ENCODE peak calls at places on chromosomes 3 and 15, in nine cellular contexts. Y is testis; E is heart right ventricle; X is uterus; C is naive thymus-derived CD4-positive, alpha-beta T cell; S is mesendoderm; F is fibroblast of lung; Q is left lung; H is GM23248. D is an unnamed sample.
A peak's percentile ranks its signal among the peaks of the same experiment; 100 is the strongest.

GRCh38 chr15:82810863-82811421 is 1.5 kb downstream of the WHAMM start:
- DNase-seq in Y (no peak), E (no peak), X (no peak), C (peak; percentile 59), S (no peak), F (no peak), Q (no peak), H (peak; percentile 36), D (no peak)

GRCh38 chr15:31344266-31344665 is 17.6 kb downstream of the KLF13 start:
- DNase-seq in Y (no peak), E (no peak), X (no peak), C (no peak), S (no peak), F (no peak), Q (no peak), H (no peak), D (no peak)

GRCh38 chr3:149217347-149217746 is 4.3 kb downstream of the CP start:
- DNase-seq in Y (no peak), E (no peak), X (no peak), C (no peak), S (no peak), F (no peak), Q (no peak), H (no peak), D (no peak)

GRCh38 chr3:105362021-105362665 is 4.6 kb upstream of the ALCAM start:
- DNase-seq in Y (no peak), E (no peak), X (no peak), C (no peak), S (no peak), F (peak; percentile 78), Q (no peak), H (peak; percentile 76), D (no peak)

GRCh38 chr3:8825153-8825825 is 55.9 kb upstream of the OXTR start:
- DNase-seq in Y (no peak), E (no peak), X (no peak), C (no peak), S (peak; percentile 67), F (no peak), Q (no peak), H (no peak), D (no peak)

GRCh38 chr15:89430530-89431341 is 65.6 kb downstream of the RHCG start:
- DNase-seq in Y (peak; percentile 91), E (peak; percentile 88), X (peak; percentile 85), C (peak; percentile 82), S (peak; percentile 80), F (peak; percentile 41), Q (peak; percentile 94), H (peak; percentile 81), D (peak; percentile 97)

GRCh38 chr15:101258238-101259144 is 6.6 kb upstream of the CHSY1 start:
- DNase-seq in Y (peak; percentile 75), E (no peak), X (peak; percentile 61), C (peak; percentile 58), S (peak; percentile 65), F (peak; percentile 63), Q (no peak), H (peak; percentile 86), D (no peak)

GRCh38 chr15:40847225-40847961 is 3.5 kb downstream of the SPINT1 start:
- DNase-seq in Y (peak; percentile 27), E (peak; percentile 21), X (no peak), C (no peak), S (peak; percentile 94), F (peak; percentile 36), Q (peak; percentile 88), H (no peak), D (no peak)

GRCh38 chr3:183317886-183318845 is 65.1 kb downstream of the B3GNT5 start:
- DNase-seq in Y (no peak), E (no peak), X (no peak), C (no peak), S (no peak), F (peak; percentile 70), Q (no peak), H (peak; percentile 55), D (no peak)

GRCh38 chr15:66655511-66655910 is 46.5 kb upstream of the SMAD6 start:
- DNase-seq in Y (no peak), E (no peak), X (no peak), C (no peak), S (peak; percentile 41), F (no peak), Q (no peak), H (no peak), D (no peak)

GRCh38 chr15:66655997-66656396 is 46.0 kb upstream of the SMAD6 start:
- DNase-seq in Y (no peak), E (no peak), X (no peak), C (no peak), S (peak; percentile 53), F (no peak), Q (no peak), H (no peak), D (no peak)

GRCh38 chr15:66653852-66654251 is 48.2 kb upstream of the SMAD6 start:
- DNase-seq in Y (no peak), E (no peak), X (no peak), C (no peak), S (no peak), F (no peak), Q (no peak), H (no peak), D (no peak)

GRCh38 chr15:66653398-66653797 is 48.6 kb upstream of the SMAD6 start:
- DNase-seq in Y (no peak), E (no peak), X (no peak), C (no peak), S (no peak), F (no peak), Q (no peak), H (no peak), D (no peak)

GRCh38 chr15:66654718-66655375 is 47.2 kb upstream of the SMAD6 start:
- DNase-seq in Y (no peak), E (peak; percentile 56), X (no peak), C (peak; percentile 57), S (peak; percentile 55), F (peak; percentile 16), Q (peak; percentile 85), H (peak; percentile 40), D (no peak)
- H3K4me3 ChIP-seq in Y (peak overlapping the region; percentile 48), E (peak overlapping the region; percentile 23), X (no peak overlapping the region), C (peak overlapping the region; percentile 24), S (no peak overlapping the region), F (no peak overlapping the region), Q (peak overlapping the region; percentile 2), H (peak overlapping the region; percentile 59), D (no peak overlapping the region)

GRCh38 chr15:75171408-75171807 is 30.3 kb upstream of the C15orf39 start:
- DNase-seq in Y (no peak), E (no peak), X (no peak), C (no peak), S (no peak), F (peak; percentile 91), Q (no peak), H (peak; percentile 85), D (no peak)
- H3K4me3 ChIP-seq in Y (no peak overlapping the region), E (no peak overlapping the region), X (no peak overlapping the region), C (no peak overlapping the region), S (no peak overlapping the region), F (no peak overlapping the region), Q (no peak overlapping the region), H (no peak overlapping the region), D (no peak overlapping the region)

GRCh38 chr3:152281032-152281713 is 12.4 kb downstream of the MBNL1 start:
- DNase-seq in Y (no peak), E (no peak), X (no peak), C (no peak), S (peak; percentile 67), F (peak; percentile 68), Q (no peak), H (peak; percentile 56), D (no peak)

GRCh38 chr3:152285509-152285908 is 16.8 kb downstream of the MBNL1 start:
- DNase-seq in Y (no peak), E (no peak), X (no peak), C (no peak), S (no peak), F (no peak), Q (no peak), H (no peak), D (no peak)

GRCh38 chr3:152282813-152283212 is 14.1 kb downstream of the MBNL1 start:
- DNase-seq in Y (no peak), E (no peak), X (no peak), C (no peak), S (no peak), F (no peak), Q (no peak), H (no peak), D (no peak)

GRCh38 chr3:152284906-152285305 is 16.2 kb downstream of the MBNL1 start:
- DNase-seq in Y (no peak), E (no peak), X (no peak), C (peak; percentile 24), S (no peak), F (no peak), Q (no peak), H (no peak), D (no peak)

GRCh38 chr3:152283492-152284381 is 15.0 kb downstream of the MBNL1 start:
- DNase-seq in Y (no peak), E (no peak), X (no peak), C (no peak), S (no peak), F (no peak), Q (no peak), H (no peak), D (no peak)
- H3K4me3 ChIP-seq in Y (no peak overlapping the region), E (no peak overlapping the region), X (no peak overlapping the region), C (peak overlapping the region; percentile 34), S (no peak overlapping the region), F (no peak overlapping the region), Q (no peak overlapping the region), H (no peak overlapping the region), D (no peak overlapping the region)

DNA sequence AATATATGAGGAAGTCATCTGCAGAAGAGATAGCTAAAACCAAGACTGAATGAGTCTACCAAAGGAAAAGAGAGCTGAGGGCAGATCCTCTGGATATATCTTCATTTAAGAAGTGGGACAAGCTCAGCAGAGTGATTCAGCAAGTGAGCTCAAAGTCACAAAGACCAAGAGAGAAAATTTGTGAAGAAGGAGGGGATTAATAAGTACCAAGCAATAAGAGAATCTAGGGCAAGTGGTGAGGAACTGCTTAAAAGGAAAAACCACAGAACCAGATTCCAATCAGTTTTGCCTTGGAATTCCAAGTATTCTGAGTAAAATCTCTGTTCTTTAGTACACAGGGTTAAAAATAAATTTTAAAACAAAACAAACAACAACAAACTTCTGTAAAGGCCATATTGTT is 3.6 kb downstream of the EHHADH start:
- DNase-seq in Y (no peak), E (no peak), X (no peak), C (no peak), S (peak; percentile 51), F (peak; percentile 63), Q (no peak), H (no peak), D (no peak)
- H3K4me3 ChIP-seq in Y (no peak overlapping the region), E (no peak overlapping the region), X (no peak overlapping the region), C (no peak overlapping the region), S (no peak overlapping the region), F (no peak overlapping the region), Q (no peak overlapping the region), H (no peak overlapping the region), D (no peak overlapping the region)

GRCh38 chr3:151460774-151461450 is at the start of gene IGSF10:
- DNase-seq in Y (peak; percentile 35), E (peak; percentile 25), X (no peak), C (no peak), S (no peak), F (no peak), Q (peak; percentile 84), H (peak; percentile 32), D (no peak)
- H3K4me3 ChIP-seq in Y (peak within 1 kb of the TSS; percentile 54), E (peak within 1 kb of the TSS; percentile 31), X (peak within 1 kb of the TSS; percentile 40), C (no peak within 1 kb of the TSS), S (peak within 1 kb of the TSS; percentile 20), F (peak within 1 kb of the TSS; percentile 56), Q (peak within 1 kb of the TSS; percentile 34), H (peak within 1 kb of the TSS; percentile 73), D (peak within 1 kb of the TSS; percentile 42)